ENCODE peak calls at places on chromosomes 13 and 19, in seven cellular contexts. J is stimulated activated effector memory CD8-positive, alpha-beta T cell treated with anti-CD3 and anti-CD28 coated beads, Interleukin-12 subunit alpha, Interleukin-12 subunit beta, amount 100 ng/mL, for 72 hours; Z is mesenchymal stem cell; H is neural crest cell; E is nephron progenitor cell; G is upper lobe of right lung; P is hepatic stellate cell. S is an unnamed sample.

GRCh38 chr19:10111405-10111811 is at the start of gene P2RY11:
- DNase-seq in P (no peak), H (no peak), E (no peak), Z (no peak), J (peak), G (peak), S (no peak)

GRCh38 chr19:2282062-2282861 is at the start of gene PEAK3:
- DNase-seq in G (peak), E (peak), Z (peak), H (peak), P (peak), J (no peak), S (no peak)

GRCh38 chr13:45474584-45475454 is 10.1 kb downstream of the COG3 start:
- DNase-seq in J (no peak), P (no peak), G (no peak), Z (no peak), H (no peak), E (no peak), S (no peak)

GRCh38 chr19:37930416-37930815 is 23.4 kb downstream of the SIPA1L3 start:
- DNase-seq in G (peak), J (no peak), E (no peak), H (no peak), Z (no peak), P (no peak), S (no peak)

GRCh38 chr19:48351341-48351752 is 12.4 kb downstream of the TMEM143 start:
- DNase-seq in H (peak), E (peak), Z (peak), G (peak), J (peak), P (peak), S (peak)

GRCh38 chr19:1524206-1524971 is 512 bp downstream of the PLK5 start:
- DNase-seq in G (no peak), J (no peak), H (no peak), P (no peak), Z (no peak), E (no peak), S (no peak)

GRCh38 chr19:17049711-17050280 is 23.2 kb upstream of the CPAMD8 start:
- DNase-seq in Z (peak), H (no peak), J (no peak), E (no peak), P (peak), G (no peak), S (peak)

GRCh38 chr13:53513199-53513598 is 484.6 kb downstream of the OLFM4 start:
- DNase-seq in H (no peak), J (no peak), Z (no peak), G (no peak), P (no peak), E (no peak), S (no peak)

GRCh38 chr13:26785845-26786630 is 25.5 kb upstream of the GPR12 start:
- DNase-seq in J (peak), P (no peak), Z (no peak), E (peak), H (no peak), G (no peak), S (no peak)

GRCh38 chr13:30466841-30467252 is 1.1 kb upstream of the HMGB1 start:
- DNase-seq in Z (peak), J (no peak), H (no peak), G (no peak), E (no peak), P (no peak), S (no peak)

GRCh38 chr19:31110331-31110730 is 238.9 kb downstream of the TSHZ3 start:
- DNase-seq in J (no peak), P (peak), H (no peak), E (peak), Z (peak), G (no peak), S (no peak)

GRCh38 chr13:38566526-38566925 is 120.4 kb upstream of the FREM2 start:
- DNase-seq in P (no peak), G (no peak), Z (no peak), J (no peak), H (no peak), E (no peak), S (no peak)

GRCh38 chr19:42919757-42920079 is 2.0 kb upstream of the PSG6 start:
- DNase-seq in P (no peak), E (no peak), J (no peak), H (no peak), G (no peak), Z (no peak), S (no peak)

GRCh38 chr13:90562388-90562787 is 785.1 kb upstream of the MIR17HG start:
- DNase-seq in P (no peak), E (no peak), G (no peak), Z (no peak), H (no peak), J (no peak), S (no peak)

GRCh38 chr19:6794817-6795431 is 22.4 kb downstream of the VAV1 start:
- DNase-seq in J (no peak), Z (no peak), E (no peak), H (no peak), G (no peak), P (no peak), S (no peak)

GRCh38 chr19:34364830-34365462 is at the start of gene GPI:
- DNase-seq in J (peak), E (peak), Z (peak), P (peak), H (peak), G (peak), S (no peak)

GRCh38 chr13:97142452-97142851 is 79.7 kb upstream of the MBNL2 start:
- DNase-seq in J (no peak), Z (peak), G (no peak), E (no peak), H (no peak), P (no peak), S (peak)

GRCh38 chr19:28883241-28883693 is 329.7 kb downstream of the UQCRFS1 start:
- DNase-seq in G (no peak), J (no peak), E (no peak), H (no peak), P (peak), Z (no peak), S (no peak)

GRCh38 chr19:51807925-51808324 is 13.0 kb downstream of the FPR3 start:
- DNase-seq in E (no peak), H (no peak), J (no peak), Z (no peak), G (no peak), P (no peak), S (no peak)

GRCh38 chr19:47637550-47637949 is 28.6 kb downstream of the BICRA start:
- DNase-seq in Z (peak), J (no peak), E (no peak), H (no peak), P (no peak), G (no peak), S (no peak)

GRCh38 chr19:7679017-7679720 is 1.5 kb upstream of the TRAPPC5 start:
- DNase-seq in P (no peak), G (no peak), J (peak), H (no peak), Z (peak), E (no peak), S (no peak)

GRCh38 chr13:110382229-110382628 is 75.1 kb downstream of the COL4A2 start:
- DNase-seq in J (no peak), H (no peak), E (no peak), G (no peak), Z (peak), P (no peak), S (peak)

GRCh38 chr13:75544681-75545333 is 4.8 kb upstream of the UCHL3 start:
- DNase-seq in P (peak), Z (peak), J (no peak), H (no peak), G (no peak), E (no peak), S (no peak)

GRCh38 chr13:42086582-42086981 is 38.1 kb downstream of the DGKH start:
- DNase-seq in H (no peak), E (no peak), G (no peak), Z (no peak), J (no peak), P (no peak), S (no peak)